ENCODE peak calls at places on chromosomes 5 and 9, in six cellular contexts. V is spleen, L is fibroblast of lung, E is breast epithelium, G is right lobe of liver, I is BJ. S is an unnamed sample. For H3K27me3, the result is how much of the 10 kb centered on the place peaks cover.

GRCh38 chr5:157029457-157029856 is 29.5 kb downstream of the HAVCR1 start:
- DNase-seq in V (no peak), L (no peak), E (no peak), G (no peak), I (no peak), S (no peak)

GRCh38 chr9:122860319-122861142 is 32.1 kb upstream of the PDCL start:
- DNase-seq in V (no peak), L (peak), E (no peak), G (no peak), I (no peak), S (no peak)

GRCh38 chr9:82247318-82247717 is 258.7 kb downstream of the SPATA31D1 start:
- DNase-seq in V (no peak), L (no peak), E (no peak), G (no peak), I (no peak), S (no peak)

GRCh38 chr9:95003694-95004451 is 277.4 kb downstream of the AOPEP start:
- DNase-seq in V (no peak), L (peak), E (no peak), G (no peak), I (no peak), S (peak)

GRCh38 chr9:74960548-74960947 is 7.8 kb upstream of the C9orf40 start:
- DNase-seq in V (no peak), L (peak), E (no peak), G (no peak), I (peak), S (no peak)

GRCh38 chr9:38227656-38228055 is 158.6 kb upstream of the SHB start:
- DNase-seq in V (no peak), L (peak), E (no peak), G (no peak), I (no peak), S (peak)

GRCh38 chr9:130576176-130576575 is 3.2 kb upstream of the FUBP3 start:
- DNase-seq in V (no peak), L (no peak), E (no peak), G (no peak), I (no peak), S (no peak)

GRCh38 chr5:132364319-132364718 is 5.2 kb upstream of the SLC22A5 start:
- DNase-seq in V (no peak), L (peak), E (no peak), G (no peak), I (no peak), S (no peak)

GRCh38 chr5:1004598-1005361 is 3.8 kb upstream of the NKD2 start:
- DNase-seq in V (peak), L (peak), E (peak), G (peak), I (no peak), S (peak)

GRCh38 chr5:173498286-173498685 is 118.2 kb downstream of the BOD1 start:
- DNase-seq in V (no peak), L (peak), E (no peak), G (no peak), I (peak), S (no peak)

DNA sequence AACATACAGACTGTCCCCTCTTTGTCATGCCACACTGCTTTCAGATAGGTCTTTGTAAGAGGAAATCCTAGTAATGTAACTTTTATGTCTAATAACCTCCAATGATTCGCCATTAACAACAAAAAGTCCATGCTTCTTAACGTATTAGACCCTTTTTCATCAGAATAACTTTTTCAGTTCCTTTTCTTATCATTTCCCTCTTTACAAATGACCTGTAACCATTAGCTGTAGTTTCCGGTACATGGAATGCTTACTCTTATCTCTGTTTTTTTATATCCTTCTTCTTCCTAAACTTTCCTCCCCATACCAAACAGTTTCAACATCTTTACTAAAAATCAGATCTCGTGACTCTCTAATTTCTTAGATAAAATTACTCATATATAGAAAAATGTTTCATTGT is 268.9 kb upstream of the TYRP1 start:
- DNase-seq in V (no peak), L (no peak), E (no peak), G (no peak), I (no peak), S (no peak)
- TF ChIP-seq CTCF in V (no peak), L (no peak), E (no peak), G (no peak), I (no peak), S (no peak)

GRCh38 chr5:175879743-175880142 is 8.4 kb downstream of the CPLX2 start:
- DNase-seq in V (no peak), L (no peak), E (no peak), G (no peak), I (no peak), S (no peak)

GRCh38 chr5:175878544-175879438 is 7.4 kb downstream of the CPLX2 start:
- DNase-seq in V (no peak), L (no peak), E (no peak), G (no peak), I (no peak), S (no peak)

GRCh38 chr5:175880213-175880612 is 8.8 kb downstream of the CPLX2 start:
- DNase-seq in V (no peak), L (no peak), E (no peak), G (no peak), I (no peak), S (no peak)

GRCh38 chr5:175883506-175883905 is 12.1 kb downstream of the CPLX2 start:
- DNase-seq in V (no peak), L (no peak), E (no peak), G (no peak), I (no peak), S (no peak)

GRCh38 chr5:175880797-175881312 is 9.5 kb downstream of the CPLX2 start:
- DNase-seq in V (no peak), L (no peak), E (no peak), G (no peak), I (no peak), S (no peak)
- H3K27me3 ChIP-seq in V (under half), L (under half), E (under half), G (under half), I (under half), S (under half)

GRCh38 chr9:127415158-127415557 is 9.0 kb upstream of the ZNF79 start:
- DNase-seq in V (no peak), L (no peak), E (no peak), G (no peak), I (no peak), S (no peak)

GRCh38 chr9:127419306-127419705 is 4.9 kb upstream of the ZNF79 start:
- DNase-seq in V (no peak), L (no peak), E (no peak), G (no peak), I (no peak), S (no peak)

GRCh38 chr9:127415657-127416056 is 8.5 kb upstream of the ZNF79 start:
- DNase-seq in V (no peak), L (no peak), E (no peak), G (no peak), I (no peak), S (no peak)

GRCh38 chr9:127417130-127418036 is 6.8 kb upstream of the ZNF79 start:
- DNase-seq in V (no peak), L (peak), E (no peak), G (no peak), I (peak), S (no peak)

DNA sequence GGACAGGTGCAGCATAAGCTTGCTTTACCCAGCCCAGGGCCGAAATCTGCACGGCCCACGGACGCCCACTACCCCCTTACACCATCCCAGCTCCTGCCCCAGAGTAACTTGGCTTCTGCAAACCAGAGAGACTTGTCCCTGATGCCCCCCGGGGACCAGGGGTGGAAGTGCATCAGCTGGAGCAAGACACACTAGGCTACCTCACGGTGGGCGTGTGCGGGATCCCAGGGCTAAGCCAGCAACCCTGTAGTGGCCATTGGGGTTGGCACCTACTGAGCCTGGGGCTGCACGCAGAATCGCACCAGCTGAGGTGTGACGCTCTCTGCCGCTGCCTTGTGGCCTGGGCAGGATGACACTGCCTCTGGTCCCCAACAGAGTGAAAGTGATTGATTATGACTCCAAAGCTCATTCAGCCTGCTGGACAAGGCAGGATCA is 6.1 kb upstream of the ZNF79 start:
- DNase-seq in V (no peak), L (no peak), E (no peak), G (no peak), I (no peak), S (peak)
- TF ChIP-seq CTCF in V (no peak), L (peak), E (no peak), G (peak), I (no peak), S (peak)

GRCh38 chr9:113886933-113887332 is 10.8 kb downstream of the ZNF618 start:
- DNase-seq in V (no peak), L (peak), E (no peak), G (no peak), I (no peak), S (no peak)

GRCh38 chr9:113886003-113886324 is 9.9 kb downstream of the ZNF618 start:
- DNase-seq in V (no peak), L (peak), E (no peak), G (no peak), I (no peak), S (no peak)

GRCh38 chr9:113886471-113886870 is 10.4 kb downstream of the ZNF618 start:
- DNase-seq in V (no peak), L (no peak), E (no peak), G (no peak), I (no peak), S (no peak)

GRCh38 chr9:113888361-113888760 is 12.3 kb downstream of the ZNF618 start:
- DNase-seq in V (no peak), L (peak), E (no peak), G (no peak), I (no peak), S (no peak)

DNA sequence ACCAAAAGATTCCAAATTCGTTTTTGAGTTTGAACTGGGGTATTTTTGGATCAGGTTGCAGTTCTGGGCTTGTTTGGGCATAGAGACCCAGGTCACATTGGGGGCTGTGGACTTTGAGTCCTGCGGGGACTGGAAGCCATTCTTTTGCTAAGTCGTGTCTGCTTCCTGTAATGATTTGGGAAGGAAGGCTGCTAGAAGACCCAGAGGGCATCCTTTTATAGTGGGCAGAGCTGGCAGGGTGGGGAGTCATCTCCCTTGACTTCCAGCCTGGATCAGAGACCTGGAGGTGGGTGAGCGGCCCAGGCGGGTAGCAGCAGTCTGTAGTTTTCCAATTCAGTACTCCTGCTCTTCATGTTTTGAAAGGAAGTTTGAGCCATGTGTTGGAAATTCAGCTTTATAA is 11.3 kb downstream of the ZNF618 start:
- DNase-seq in V (no peak), L (no peak), E (no peak), G (no peak), I (no peak), S (no peak)
- H3K27me3 ChIP-seq in V (under half), L (under half), E (under half), G (under half), I (under half), S (under half)

GRCh38 chr5:53913941-53914340 is 353.5 kb downstream of the NDUFS4 start:
- DNase-seq in V (no peak), L (no peak), E (no peak), G (no peak), I (no peak), S (no peak)

GRCh38 chr5:53922508-53923498 is 362.4 kb downstream of the NDUFS4 start:
- DNase-seq in V (no peak), L (no peak), E (no peak), G (no peak), I (no peak), S (no peak)

GRCh38 chr5:53915120-53915519 is 354.7 kb downstream of the NDUFS4 start:
- DNase-seq in V (no peak), L (no peak), E (no peak), G (no peak), I (no peak), S (no peak)

DNA sequence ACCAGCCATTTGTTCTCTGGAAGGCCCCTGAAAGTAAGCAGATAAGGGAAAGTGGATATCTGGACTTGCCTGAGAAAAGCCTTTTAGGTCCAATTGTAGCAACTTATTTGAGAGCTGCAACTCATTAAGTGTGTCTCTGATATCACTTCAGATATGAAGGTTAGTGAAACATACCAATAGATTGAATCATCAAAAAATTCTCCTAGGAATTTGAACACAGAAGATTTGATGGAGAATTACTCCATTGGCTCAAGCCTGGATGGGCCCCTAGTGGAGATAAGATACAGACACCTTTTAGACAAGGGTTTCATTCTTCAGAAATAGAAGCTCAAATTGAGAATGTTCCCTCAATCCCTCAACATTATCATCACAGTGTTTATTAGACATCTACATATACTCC is 356.7 kb downstream of the NDUFS4 start:
- DNase-seq in V (no peak), L (peak), E (no peak), G (no peak), I (no peak), S (no peak)
- TF ChIP-seq CTCF in V (no peak), L (peak), E (no peak), G (no peak), I (peak), S (no peak)

GRCh38 chr9:98985596-98985995 is 41.9 kb downstream of the COL15A1 start:
- DNase-seq in V (no peak), L (no peak), E (no peak), G (no peak), I (no peak), S (no peak)

GRCh38 chr9:98978231-98978681 is 34.5 kb downstream of the COL15A1 start:
- DNase-seq in V (no peak), L (no peak), E (no peak), G (no peak), I (no peak), S (no peak)

GRCh38 chr9:98986866-98987653 is 43.4 kb downstream of the COL15A1 start:
- DNase-seq in V (no peak), L (no peak), E (no peak), G (no peak), I (no peak), S (no peak)

GRCh38 chr9:98980291-98980690 is 36.6 kb downstream of the COL15A1 start:
- DNase-seq in V (no peak), L (no peak), E (no peak), G (no peak), I (no peak), S (no peak)

GRCh38 chr9:98983295-98984268 is 39.9 kb downstream of the COL15A1 start:
- DNase-seq in V (no peak), L (peak), E (no peak), G (no peak), I (peak), S (no peak)
- H3K27me3 ChIP-seq in V (under half), L (under half), E (under half), G (under half), I (under half), S (under half)